ENCODE peak calls at places on chromosome 1, in five cellular contexts. I is gastrocnemius medialis; Y is CD8-positive, alpha-beta memory T cell; D is breast epithelium; V is prostate gland. Z is an unnamed sample.

GRCh38 chr1:58893257-58893869 is 109.5 kb upstream of the JUN start:
- DNase-seq in I (no peak), Y (no peak), D (no peak), V (no peak), Z (peak; percentile 17)

GRCh38 chr1:111704776-111705175 is 34.4 kb downstream of the INKA2 start:
- DNase-seq in I (no peak), Y (no peak), D (no peak), V (no peak), Z (no peak)

GRCh38 chr1:234881893-234882771 is 246.5 kb downstream of the TOMM20 start:
- DNase-seq in I (no peak), Y (no peak), D (no peak), V (no peak), Z (no peak)

GRCh38 chr1:59730302-59730701 is 84.4 kb upstream of the HOOK1 start:
- DNase-seq in I (no peak), Y (no peak), D (no peak), V (no peak), Z (no peak)

GRCh38 chr1:206725053-206725963 is 40.6 kb downstream of the MAPKAPK2 start:
- DNase-seq in I (no peak), Y (peak; percentile 49), D (no peak), V (no peak), Z (no peak)

GRCh38 chr1:7691557-7691956 is 79.5 kb upstream of the VAMP3 start:
- DNase-seq in I (no peak), Y (no peak), D (no peak), V (no peak), Z (no peak)

GRCh38 chr1:13930151-13930550 is 230.2 kb downstream of the PRDM2 start:
- DNase-seq in I (no peak), Y (no peak), D (no peak), V (no peak), Z (peak; percentile 78)

GRCh38 chr1:24294757-24295371 is 24.3 kb upstream of the GRHL3 start:
- DNase-seq in I (peak; percentile 73), Y (no peak), D (no peak), V (peak; percentile 76), Z (no peak)

GRCh38 chr1:32485554-32486255 is 20.8 kb downstream of the ZBTB8B start:
- DNase-seq in I (no peak), Y (no peak), D (no peak), V (no peak), Z (no peak)

GRCh38 chr1:48202030-48202752 is 20.3 kb upstream of the SLC5A9 start:
- DNase-seq in I (peak; percentile 27), Y (peak; percentile 24), D (peak; percentile 76), V (peak; percentile 59), Z (no peak)

GRCh38 chr1:170077926-170078325 is 3.4 kb upstream of the KIFAP3 start:
- DNase-seq in I (no peak), Y (no peak), D (no peak), V (no peak), Z (no peak)

GRCh38 chr1:3550511-3551289 is 60.6 kb downstream of the MEGF6 start:
- DNase-seq in I (no peak), Y (no peak), D (no peak), V (no peak), Z (no peak)
- H3K4me3 ChIP-seq in I (no peak overlapping the region), Y (no peak overlapping the region), D (no peak overlapping the region), V (no peak overlapping the region), Z (no peak overlapping the region)

DNA sequence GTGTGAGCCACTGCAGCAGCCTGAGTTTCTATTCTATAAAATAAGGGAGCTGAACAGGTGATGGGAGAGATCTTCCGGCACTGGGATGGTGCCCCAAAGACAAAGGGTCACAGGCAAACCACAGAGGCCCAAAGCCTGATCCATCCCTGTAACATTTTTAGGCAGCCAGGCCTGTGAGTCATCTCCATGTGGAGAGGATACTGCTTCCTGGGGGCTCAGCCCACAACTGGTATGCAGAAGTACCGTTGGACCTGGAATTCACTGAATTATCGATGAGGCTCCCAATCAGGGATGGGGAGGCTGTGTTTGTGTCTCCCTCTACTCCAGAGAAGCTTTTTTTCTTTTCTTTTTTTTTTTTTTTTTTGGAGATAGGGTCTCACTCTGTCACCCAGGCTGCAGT is 48.8 kb upstream of the WASF2 start:
- DNase-seq in I (peak; percentile 64), Y (no peak), D (no peak), V (no peak), Z (no peak)
- H3K4me1 ChIP-seq in I (peaks cover 78% of the 10 kb centered on the region), Y (no peaks in the 10 kb centered on the region), D (peaks cover 19% of the 10 kb centered on the region), V (peaks cover 14% of the 10 kb centered on the region), Z (peaks cover 93% of the 10 kb centered on the region)

GRCh38 chr1:17764578-17764977 is 9.4 kb downstream of the ACTL8 start:
- DNase-seq in I (no peak), Y (no peak), D (no peak), V (no peak), Z (no peak)
- H3K36me3 ChIP-seq in I (no peaks in the 10 kb centered on the region), Y (no peaks in the 10 kb centered on the region), D (no peaks in the 10 kb centered on the region), V (no peaks in the 10 kb centered on the region), Z (no peaks in the 10 kb centered on the region)

GRCh38 chr1:46719689-46720088 is 775 bp upstream of the EFCAB14 start:
- DNase-seq in I (no peak), Y (no peak), D (no peak), V (peak; percentile 26), Z (no peak)
- H3K4me3 ChIP-seq in I (peak overlapping the region; percentile 97), Y (peak overlapping the region; percentile 30), D (peak overlapping the region; percentile 97), V (peak overlapping the region; percentile 87), Z (peak overlapping the region; percentile 78)

GRCh38 chr1:37477946-37478345 is 3.6 kb downstream of the ZC3H12A start:
- DNase-seq in I (no peak), Y (no peak), D (no peak), V (no peak), Z (no peak)
- H3K4me1 ChIP-seq in I (peaks cover 57% of the 10 kb centered on the region), Y (peaks cover 58% of the 10 kb centered on the region), D (peaks cover 19% of the 10 kb centered on the region), V (peaks cover 30% of the 10 kb centered on the region), Z (peaks cover 76% of the 10 kb centered on the region)